ENCODE peak calls at places on chromosomes 12 and 14, in four cellular contexts. W, S, Q and L are unnamed samples.
A peak's percentile ranks its signal among the peaks of the same experiment; 100 is the strongest.

GRCh38 chr14:23486116-23486515 is 16.6 kb downstream of the NGDN start:
- DNase-seq in S (no peak), W (no peak), Q (no peak), L (peak; percentile 17)

GRCh38 chr12:127125607-127126259 is 1141.2 kb upstream of the TMEM132C start:
- DNase-seq in Q (peak; percentile 60), W (no peak), S (peak; percentile 94), L (peak; percentile 51)

GRCh38 chr12:111766608-111767361 is at the start of gene ALDH2:
- DNase-seq in S (peak; percentile 61), W (no peak), Q (no peak), L (peak; percentile 95)

GRCh38 chr14:93683241-93683640 is 105.0 kb downstream of the PRIMA1 start:
- DNase-seq in W (no peak), S (peak; percentile 5), Q (no peak), L (no peak)

GRCh38 chr14:32400480-32400879 is 71.4 kb downstream of the AKAP6 start:
- DNase-seq in Q (peak; percentile 69), S (peak; percentile 78), W (no peak), L (no peak)

GRCh38 chr14:29123017-29123416 is 356.4 kb downstream of the FOXG1 start:
- DNase-seq in Q (no peak), S (no peak), W (no peak), L (no peak)

GRCh38 chr12:126385785-126386184 is 1320.5 kb downstream of the AACS start:
- DNase-seq in W (no peak), Q (peak; percentile 48), S (peak; percentile 3), L (peak; percentile 54)

GRCh38 chr14:91517013-91517412 is 6.9 kb upstream of the PPP4R3A start:
- DNase-seq in Q (no peak), W (no peak), S (no peak), L (no peak)

GRCh38 chr14:72341686-72342085 is 409.5 kb downstream of the RGS6 start:
- DNase-seq in W (no peak), S (no peak), Q (no peak), L (no peak)

GRCh38 chr12:104602426-104602825 is 145.7 kb downstream of the CHST11 start:
- DNase-seq in Q (no peak), S (peak; percentile 30), W (no peak), L (no peak)

GRCh38 chr12:47556219-47556618 is 149.6 kb downstream of the RPAP3 start:
- DNase-seq in W (no peak), Q (no peak), S (no peak), L (no peak)

GRCh38 chr14:51750542-51750941 is 98.8 kb downstream of the FRMD6 start:
- DNase-seq in W (no peak), Q (no peak), S (no peak), L (no peak)

GRCh38 chr12:20798561-20798960 is 11.9 kb upstream of the SLCO1B3 start:
- DNase-seq in Q (no peak), S (peak; percentile 26), W (no peak), L (no peak)

GRCh38 chr12:6195665-6196535 is 4.3 kb upstream of the CD9 start:
- DNase-seq in Q (peak; percentile 67), W (peak; percentile 40), S (peak; percentile 92), L (peak; percentile 100)

GRCh38 chr14:32648434-32648833 is 290.2 kb upstream of the NPAS3 start:
- DNase-seq in S (peak; percentile 74), W (no peak), Q (peak; percentile 63), L (peak; percentile 5)

GRCh38 chr14:51442513-51443175 is 202.6 kb downstream of the TMX1 start:
- DNase-seq in S (peak; percentile 97), W (no peak), Q (peak; percentile 93), L (peak; percentile 89)

GRCh38 chr12:106953352-106954260 is 2.1 kb upstream of the TMEM263 start:
- DNase-seq in W (no peak), Q (no peak), S (no peak), L (peak; percentile 17)

GRCh38 chr14:50198503-50198902 is 32.9 kb downstream of the SOS2 start:
- DNase-seq in Q (no peak), S (no peak), W (no peak), L (no peak)

GRCh38 chr12:50600364-50600763 is 95.6 kb downstream of the DIP2B start:
- DNase-seq in W (no peak), S (no peak), Q (no peak), L (no peak)

GRCh38 chr12:96107236-96107635 is 71.8 kb upstream of the LTA4H start:
- DNase-seq in W (no peak), S (no peak), Q (no peak), L (peak; percentile 82)

GRCh38 chr14:68630611-68631013 is 162.3 kb downstream of the ZFP36L1 start:
- DNase-seq in Q (no peak), S (no peak), W (no peak), L (peak; percentile 70)